ENCODE peak calls at places on chromosomes 16 and 17, in seven cellular contexts. A, I, B, M, E, K and S are unnamed samples.

GRCh38 chr17:28317099-28317964 is 1.7 kb upstream of the TMEM97 start:
- DNase-seq in B (peak; percentile 35), I (no peak), A (no peak), M (no peak), E (no peak), K (no peak), S (no peak)

GRCh38 chr17:27376637-27377547 is 79.4 kb upstream of the KSR1 start:
- DNase-seq in K (peak; percentile 23), E (no peak), B (no peak), A (no peak), I (no peak), M (peak; percentile 43), S (no peak)

GRCh38 chr17:44074231-44074910 is 3.8 kb downstream of the G6PC3 start:
- DNase-seq in M (no peak), E (no peak), B (no peak), A (no peak), I (no peak), K (no peak), S (no peak)

GRCh38 chr17:71081666-71082065 is 912.3 kb downstream of the KCNJ2 start:
- DNase-seq in M (no peak), I (no peak), E (no peak), K (no peak), A (no peak), B (no peak), S (no peak)

GRCh38 chr16:67213197-67214019 is 13.5 kb upstream of the TMEM208 start:
- DNase-seq in M (no peak), I (no peak), B (no peak), K (no peak), E (no peak), A (no peak), S (no peak)

GRCh38 chr17:78281249-78281865 is 49.9 kb downstream of the TMEM235 start:
- DNase-seq in E (no peak), K (no peak), I (no peak), B (no peak), M (no peak), A (no peak), S (no peak)

GRCh38 chr17:2295575-2295974 is 8.0 kb downstream of the SMG6 start:
- DNase-seq in I (no peak), A (no peak), B (no peak), K (no peak), E (no peak), M (no peak), S (no peak)

GRCh38 chr17:7436556-7437368 is 1.5 kb downstream of the TMEM102 start:
- DNase-seq in E (peak; percentile 30), K (peak; percentile 79), M (peak; percentile 81), A (peak; percentile 87), B (no peak), I (peak; percentile 87), S (peak; percentile 86)

GRCh38 chr16:89037261-89038152 is 56.1 kb upstream of the ACSF3 start:
- DNase-seq in A (peak; percentile 87), K (no peak), I (peak; percentile 33), B (peak; percentile 81), M (peak; percentile 24), E (no peak), S (peak; percentile 78)

GRCh38 chr16:47716571-47716970 is 255.4 kb downstream of the PHKB start:
- DNase-seq in A (no peak), M (no peak), B (no peak), E (no peak), I (no peak), K (no peak), S (no peak)

GRCh38 chr17:80663783-80664206 is 119.2 kb downstream of the RPTOR start:
- DNase-seq in E (no peak), K (no peak), B (no peak), A (no peak), M (no peak), I (no peak), S (peak; percentile 43)

GRCh38 chr16:22971346-22971924 is 157.5 kb downstream of the HS3ST2 start:
- DNase-seq in K (no peak), E (no peak), M (no peak), A (no peak), I (no peak), B (no peak), S (no peak)

GRCh38 chr17:47265983-47266541 is 12.4 kb downstream of the ITGB3 start:
- DNase-seq in I (no peak), K (no peak), A (no peak), E (peak; percentile 48), B (peak; percentile 58), M (peak; percentile 43), S (peak; percentile 42)

GRCh38 chr17:81002013-81002384 is 10.4 kb downstream of the CHMP6 start:
- DNase-seq in A (no peak), I (no peak), B (no peak), M (no peak), E (no peak), K (no peak), S (no peak)

GRCh38 chr17:42060231-42060630 is 9.8 kb upstream of the C17orf113 start:
- DNase-seq in B (no peak), A (no peak), I (no peak), M (no peak), K (no peak), E (no peak), S (no peak)

GRCh38 chr17:78381601-78382168 is 3.2 kb downstream of the PGS1 start:
- DNase-seq in I (no peak), A (no peak), E (no peak), B (peak; percentile 46), M (peak; percentile 86), K (no peak), S (peak; percentile 60)

GRCh38 chr17:27323538-27324212 is 29.8 kb downstream of the WSB1 start:
- DNase-seq in K (no peak), I (no peak), E (peak; percentile 77), A (peak; percentile 53), M (peak; percentile 77), B (peak; percentile 53), S (no peak)

GRCh38 chr17:39903158-39903884 is 15.1 kb downstream of the GSDMB start:
- DNase-seq in M (no peak), B (peak; percentile 43), I (no peak), A (no peak), K (no peak), E (no peak), S (peak; percentile 81)

GRCh38 chr16:12417830-12418229 is 385.9 kb downstream of the CPPED1 start:
- DNase-seq in M (no peak), B (no peak), E (no peak), K (no peak), I (no peak), A (no peak), S (no peak)

GRCh38 chr17:50452627-50453300 is 15.9 kb downstream of the CHAD start:
- DNase-seq in E (no peak), M (no peak), K (no peak), I (no peak), A (no peak), B (no peak), S (peak; percentile 78)

GRCh38 chr16:7304932-7305331 is 27.7 kb upstream of the RBFOX1 start:
- DNase-seq in B (no peak), K (no peak), I (no peak), M (no peak), A (no peak), E (no peak), S (no peak)
- H3K4me3 ChIP-seq in B (no peak overlapping the region), K (no peak overlapping the region), I (no peak overlapping the region), M (no peak overlapping the region), A (peak overlapping the region; percentile 76), E (no peak overlapping the region), S (no peak overlapping the region)

GRCh38 chr16:86889974-86890373 is 311.6 kb downstream of the FOXL1 start:
- DNase-seq in E (no peak), M (no peak), I (no peak), B (no peak), K (no peak), A (no peak), S (no peak)

GRCh38 chr16:86888240-86889044 is 310.1 kb downstream of the FOXL1 start:
- DNase-seq in E (no peak), I (peak; percentile 38), M (no peak), K (no peak), A (no peak), B (no peak), S (no peak)

GRCh38 chr16:86885139-86885538 is 306.8 kb downstream of the FOXL1 start:
- DNase-seq in B (no peak), E (no peak), A (no peak), I (no peak), M (no peak), K (no peak), S (no peak)

GRCh38 chr16:86886651-86887050 is 308.3 kb downstream of the FOXL1 start:
- DNase-seq in I (no peak), M (no peak), K (no peak), A (no peak), B (no peak), E (no peak), S (no peak)

GRCh38 chr16:86887416-86887815 is 309.1 kb downstream of the FOXL1 start:
- DNase-seq in K (no peak), B (no peak), M (no peak), A (no peak), E (no peak), I (no peak), S (no peak)
- TF ChIP-seq MAX in K (no peak), B (no peak), M (no peak), A (no peak), E (no peak), I (no peak), S (no peak)

GRCh38 chr17:30292490-30292858 is 730 bp upstream of the BLMH start:
- DNase-seq in A (no peak), M (no peak), K (no peak), E (no peak), B (no peak), I (no peak), S (no peak)

GRCh38 chr17:30296499-30297038 is 4.8 kb upstream of the BLMH start:
- DNase-seq in M (no peak), K (no peak), B (no peak), I (no peak), E (no peak), A (no peak), S (no peak)

GRCh38 chr17:30290077-30290476 is 1.7 kb downstream of the BLMH start:
- DNase-seq in A (no peak), M (no peak), B (no peak), I (no peak), E (no peak), K (no peak), S (no peak)

GRCh38 chr17:30290696-30291570 is 811 bp downstream of the BLMH start:
- DNase-seq in B (peak; percentile 61), E (peak; percentile 35), I (peak; percentile 74), M (peak; percentile 57), A (no peak), K (no peak), S (peak; percentile 61)

GRCh38 chr17:30291571-30292489 is at the start of gene BLMH:
- DNase-seq in B (peak; percentile 97), A (peak; percentile 82), K (no peak), M (peak; percentile 86), E (peak; percentile 34), I (peak; percentile 80), S (peak; percentile 92)
- TF ChIP-seq POLR2A in B (peak; percentile 69), A (peak; percentile 58), K (peak; percentile 72), M (peak; percentile 94), E (peak; percentile 30), I (peak; percentile 86), S (peak; percentile 68)

DNA sequence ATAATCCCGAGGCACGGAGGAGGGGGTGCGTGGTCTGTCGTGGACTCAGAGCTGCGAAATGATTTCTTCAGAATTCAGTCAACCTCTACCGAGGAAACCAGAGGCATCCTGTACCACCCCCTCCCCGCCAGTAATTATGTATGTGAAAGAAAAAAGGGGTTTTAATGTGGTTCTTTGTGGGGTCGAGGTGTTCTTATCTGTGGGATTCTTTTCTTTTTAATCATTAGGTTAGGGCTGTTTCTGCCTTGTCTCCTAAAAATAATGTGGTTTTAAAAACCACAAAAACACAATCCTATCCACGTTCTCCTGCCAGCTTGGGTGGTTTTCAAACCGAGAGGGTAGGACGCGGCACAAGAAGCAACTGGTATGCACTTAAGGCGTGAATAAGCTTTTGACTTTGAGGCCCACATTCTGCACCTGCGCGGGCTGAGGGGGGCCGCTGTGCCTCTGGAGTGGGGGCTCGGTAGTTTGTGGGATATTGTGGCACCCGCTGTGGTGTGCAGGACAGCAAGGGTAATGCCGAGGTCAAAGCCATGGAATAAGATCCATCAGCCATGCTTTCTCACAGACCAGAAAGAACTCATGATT is 1.0 kb downstream of the SLC47A1 start:
- DNase-seq in I (no peak), E (no peak), K (no peak), M (no peak), B (no peak), A (no peak), S (no peak)
- H3K4me3 ChIP-seq in I (peak overlapping the region; percentile 64), E (peak overlapping the region; percentile 90), K (no peak overlapping the region), M (peak overlapping the region; percentile 58), B (no peak overlapping the region), A (peak overlapping the region; percentile 46), S (peak overlapping the region; percentile 14)